ENCODE peak calls at places on chromosomes 11 and 22, in nine cellular contexts. G, W, I, C, U, A, N, O and Z are unnamed samples.

GRCh38 chr22:30828187-30829155 is 133.8 kb downstream of the OSBP2 start:
- DNase-seq in G (no peak), W (no peak), I (no peak), C (no peak), U (peak), A (no peak), N (no peak), O (no peak), Z (no peak)

GRCh38 chr11:132115454-132115853 is 745.0 kb downstream of the NTM start:
- DNase-seq in G (no peak), W (no peak), I (no peak), C (no peak), U (no peak), A (no peak), N (no peak), O (no peak), Z (no peak)

GRCh38 chr22:19292262-19293230 is 1.0 kb upstream of the CLTCL1 start:
- DNase-seq in G (peak), W (peak), I (peak), C (no peak), U (no peak), A (peak), N (no peak), O (peak), Z (no peak)

GRCh38 chr11:31656051-31656450 is 146.5 kb downstream of the ELP4 start:
- DNase-seq in G (peak), W (no peak), I (no peak), C (no peak), U (no peak), A (no peak), N (no peak), O (no peak), Z (no peak)

GRCh38 chr11:8281266-8281665 is 17.6 kb upstream of the LMO1 start:
- DNase-seq in G (no peak), W (no peak), I (no peak), C (no peak), U (no peak), A (no peak), N (no peak), O (no peak), Z (no peak)

GRCh38 chr11:120509346-120510053 is 2.0 kb upstream of the GRIK4 start:
- DNase-seq in G (no peak), W (no peak), I (no peak), C (no peak), U (no peak), A (no peak), N (no peak), O (no peak), Z (no peak)

GRCh38 chr11:3043315-3043871 is 13.8 kb downstream of the CARS1 start:
- DNase-seq in G (peak), W (no peak), I (no peak), C (no peak), U (no peak), A (no peak), N (peak), O (no peak), Z (no peak)

GRCh38 chr11:19228956-19229355 is 11.8 kb downstream of the E2F8 start:
- DNase-seq in G (no peak), W (no peak), I (no peak), C (no peak), U (no peak), A (no peak), N (no peak), O (no peak), Z (no peak)

GRCh38 chr22:29308791-29309262 is 2.4 kb downstream of the GAS2L1 start:
- DNase-seq in G (peak), W (no peak), I (peak), C (no peak), U (peak), A (no peak), N (no peak), O (peak), Z (no peak)

GRCh38 chr11:16186680-16187079 is 169.7 kb downstream of the SOX6 start:
- DNase-seq in G (no peak), W (peak), I (no peak), C (no peak), U (no peak), A (no peak), N (no peak), O (no peak), Z (no peak)

GRCh38 chr22:21443735-21444421 is 23.3 kb upstream of the TMEM191C start:
- DNase-seq in G (no peak), W (no peak), I (no peak), C (no peak), U (no peak), A (peak), N (no peak), O (no peak), Z (no peak)

GRCh38 chr11:61120865-61121831 is 18.9 kb downstream of the CD5 start:
- DNase-seq in G (peak), W (no peak), I (no peak), C (no peak), U (peak), A (peak), N (no peak), O (no peak), Z (no peak)

GRCh38 chr11:127454856-127455255 is 454.3 kb upstream of the KIRREL3 start:
- DNase-seq in G (peak), W (peak), I (no peak), C (no peak), U (no peak), A (no peak), N (no peak), O (no peak), Z (no peak)

GRCh38 chr22:30238136-30238535 is 8.4 kb downstream of the LIF start:
- DNase-seq in G (no peak), W (no peak), I (no peak), C (no peak), U (no peak), A (no peak), N (no peak), O (no peak), Z (no peak)